ENCODE peak calls at places on chromosomes 4 and X, in four cellular contexts. G is astrocyte, P is NB4, H is skeletal muscle cell. T is an unnamed sample.

GRCh38 chrX:413322-414201 is 26.9 kb upstream of the PPP2R3B start:
- DNase-seq in G (peak), H (peak), P (no peak), T (no peak)

GRCh38 chr4:142565771-142566170 is 280.3 kb downstream of the INPP4B start:
- DNase-seq in G (no peak), H (no peak), P (no peak), T (no peak)

GRCh38 chrX:12722314-12722713 is 68.9 kb upstream of the PRPS2 start:
- DNase-seq in P (no peak), G (no peak), H (no peak), T (no peak)

GRCh38 chrX:120560405-120560841 is 339 bp downstream of the CUL4B start:
- DNase-seq in P (peak), H (no peak), G (peak), T (no peak)

GRCh38 chr4:65669008-65669971 is 999 bp downstream of the EPHA5 start:
- DNase-seq in P (no peak), G (peak), H (peak), T (no peak)

GRCh38 chr4:41409095-41409494 is 128.9 kb upstream of the LIMCH1 start:
- DNase-seq in H (no peak), G (no peak), P (no peak), T (no peak)

GRCh38 chrX:43655961-43656494 is at the start of gene MAOA:
- DNase-seq in G (no peak), P (no peak), H (no peak), T (no peak)

GRCh38 chr4:52076731-52077130 is 25.6 kb downstream of the SPATA18 start:
- DNase-seq in P (no peak), G (no peak), H (no peak), T (peak)

GRCh38 chr4:74370912-74371311 is 6.0 kb downstream of the EREG start:
- DNase-seq in H (peak), P (peak), G (peak), T (no peak)

DNA sequence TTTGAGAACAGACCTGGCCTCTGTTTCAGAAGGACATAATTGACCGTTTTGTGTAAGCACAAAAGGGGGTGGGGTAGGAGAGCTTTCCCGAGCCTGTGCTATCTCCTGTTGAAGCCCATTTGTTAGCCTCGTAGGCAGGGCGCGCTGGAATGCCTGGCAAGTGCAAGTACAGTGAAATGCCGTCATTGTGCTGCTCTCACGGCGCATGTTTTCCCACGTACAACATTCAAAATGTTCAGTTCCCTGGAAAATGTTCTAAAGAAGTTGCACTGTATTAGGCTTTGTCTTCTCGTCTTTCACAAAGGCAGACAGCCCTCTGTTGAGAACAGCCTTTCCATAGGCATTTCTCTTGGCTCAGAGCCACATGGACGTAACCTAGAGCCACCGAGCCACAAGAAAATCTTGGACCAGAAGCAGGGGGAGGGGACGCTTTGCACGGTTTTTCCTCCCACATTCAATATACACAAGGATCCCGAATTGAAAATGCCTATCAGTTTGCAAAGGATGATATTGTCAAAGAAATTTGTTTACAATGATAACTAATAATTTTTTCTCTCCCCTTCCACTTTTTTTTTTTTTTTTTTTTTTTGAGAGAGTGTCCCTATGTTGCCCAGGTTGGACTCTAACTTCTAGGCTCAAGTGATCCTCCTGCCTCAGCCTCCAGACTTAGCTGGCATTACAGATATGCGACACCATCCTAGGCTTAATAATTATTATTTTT is 54.6 kb upstream of the RAPGEF2 start:
- DNase-seq in H (peak), G (peak), P (no peak), T (no peak)
- H3K4me3 ChIP-seq in H (peak), G (peak), P (no peak), T (no peak)

DNA sequence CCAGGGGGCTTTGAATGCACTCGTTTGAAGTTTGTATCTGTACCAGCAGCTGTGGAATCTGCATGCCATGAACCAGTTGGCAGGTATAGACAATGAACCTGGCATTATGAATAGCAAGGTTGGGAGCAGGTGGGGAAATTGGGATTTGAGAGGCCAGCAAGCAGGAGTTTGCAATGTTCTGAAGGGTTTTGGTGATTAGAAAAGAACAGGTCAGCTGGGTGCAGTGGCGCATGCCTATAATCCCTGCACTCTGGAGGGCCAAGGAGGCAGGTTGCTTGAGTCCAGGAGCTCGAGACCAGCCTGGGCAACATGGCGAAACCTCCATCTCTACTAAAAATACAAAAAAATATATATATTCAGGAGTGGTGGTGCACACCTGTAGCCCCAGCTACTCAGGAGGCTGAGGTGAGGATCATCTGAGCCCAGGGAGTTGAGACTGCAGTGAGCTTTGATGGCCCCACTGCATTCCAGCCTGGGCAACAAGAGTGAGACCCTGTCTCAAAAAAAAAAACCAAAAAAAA is 64.0 kb downstream of the TSC22D3 start:
- DNase-seq in H (no peak), G (no peak), P (no peak), T (no peak)
- H3K4me3 ChIP-seq in H (no peak), G (no peak), P (peak), T (no peak)

DNA sequence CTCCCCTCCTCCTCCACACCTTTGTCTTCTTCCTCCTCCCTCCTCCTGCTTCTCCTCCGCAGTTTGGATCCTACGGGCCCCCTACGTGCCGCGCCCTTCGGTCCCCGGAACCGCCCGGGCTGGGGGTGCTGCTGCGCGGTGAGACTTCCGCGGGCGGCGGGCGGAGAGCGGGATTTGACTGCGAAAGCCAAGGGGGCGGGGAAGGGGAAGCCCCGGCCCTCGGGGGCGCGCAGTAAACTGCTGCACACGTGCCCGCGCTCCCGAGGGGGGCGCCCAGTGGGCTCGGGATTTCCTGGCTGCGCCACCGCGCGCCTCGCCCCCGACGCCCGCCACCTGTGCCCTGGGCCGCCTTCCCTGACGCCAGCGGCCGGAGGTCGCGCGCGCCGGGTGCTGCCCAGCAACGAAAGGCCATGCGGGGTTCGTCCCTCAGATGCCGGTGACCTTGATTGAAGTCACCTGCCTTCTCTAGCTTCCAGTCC is 3.3 kb upstream of the NKX3-2 start:
- DNase-seq in P (peak), H (no peak), G (no peak), T (no peak)
- H3K4me3 ChIP-seq in P (peak), H (peak), G (peak), T (peak)

DNA sequence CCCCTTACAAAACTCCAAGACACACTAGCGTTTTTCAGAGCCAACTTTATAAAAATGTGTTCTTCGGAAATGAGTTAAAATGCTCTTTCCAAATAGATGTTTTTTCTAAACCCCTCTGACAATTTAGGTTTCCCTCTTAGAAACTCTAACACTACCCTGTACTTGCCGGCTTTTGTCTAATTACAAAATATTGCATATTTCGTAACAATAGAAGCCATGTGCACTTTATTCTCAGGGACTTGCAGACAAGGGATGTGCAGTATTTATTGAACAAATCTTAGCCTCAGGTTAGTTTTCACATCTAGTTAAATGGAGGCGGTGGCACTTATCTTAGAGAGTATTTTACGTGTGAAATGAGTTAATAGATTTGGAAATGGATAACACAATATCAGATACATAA is 547 bp upstream of the PABPC4L start:
- DNase-seq in P (no peak), G (no peak), H (no peak), T (no peak)
- H3K4me3 ChIP-seq in P (no peak), G (peak), H (peak), T (no peak)

GRCh38 chr4:23891064-23891421 is 1.2 kb upstream of the PPARGC1A start:
- DNase-seq in H (no peak), G (no peak), P (no peak), T (no peak)
- H3K4me3 ChIP-seq in H (no peak), G (no peak), P (no peak), T (no peak)

GRCh38 chr4:60042231-60042652 is 1157.9 kb upstream of the ADGRL3 start:
- DNase-seq in H (no peak), P (no peak), G (no peak), T (no peak)

GRCh38 chr4:60039908-60040307 is 1160.2 kb upstream of the ADGRL3 start:
- DNase-seq in H (no peak), P (no peak), G (no peak), T (no peak)

GRCh38 chr4:60042941-60043340 is 1157.2 kb upstream of the ADGRL3 start:
- DNase-seq in G (no peak), H (no peak), P (no peak), T (no peak)
- H3K4me3 ChIP-seq in G (no peak), H (no peak), P (no peak), T (no peak)

DNA sequence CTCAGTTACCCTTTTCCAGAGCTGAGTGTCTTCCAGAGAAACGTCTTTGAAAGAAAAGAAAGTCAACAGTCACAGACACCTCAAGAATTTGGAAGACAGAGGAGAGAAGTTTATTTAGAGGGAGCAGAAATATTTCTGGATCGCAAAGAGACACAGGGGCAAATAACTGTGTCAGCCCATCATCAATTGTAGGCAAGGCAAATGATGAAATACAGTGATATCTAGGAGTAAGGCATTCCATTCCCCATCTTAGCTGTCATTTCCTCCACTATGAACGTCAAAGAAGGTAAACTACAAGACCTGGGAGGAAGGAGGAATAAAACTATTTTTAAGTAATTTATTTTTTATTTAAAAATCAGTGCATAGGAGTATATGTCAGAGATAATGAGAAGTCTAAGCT is 2.0 kb downstream of the NOX1 start:
- DNase-seq in P (no peak), H (no peak), G (peak), T (no peak)
- H3K4me3 ChIP-seq in P (no peak), H (no peak), G (no peak), T (no peak)

GRCh38 chr4:151228196-151229119 is 48.5 kb upstream of the PRSS48 start:
- DNase-seq in P (no peak), G (peak), H (peak), T (no peak)
- H3K4me3 ChIP-seq in P (no peak), G (no peak), H (peak), T (no peak)

DNA sequence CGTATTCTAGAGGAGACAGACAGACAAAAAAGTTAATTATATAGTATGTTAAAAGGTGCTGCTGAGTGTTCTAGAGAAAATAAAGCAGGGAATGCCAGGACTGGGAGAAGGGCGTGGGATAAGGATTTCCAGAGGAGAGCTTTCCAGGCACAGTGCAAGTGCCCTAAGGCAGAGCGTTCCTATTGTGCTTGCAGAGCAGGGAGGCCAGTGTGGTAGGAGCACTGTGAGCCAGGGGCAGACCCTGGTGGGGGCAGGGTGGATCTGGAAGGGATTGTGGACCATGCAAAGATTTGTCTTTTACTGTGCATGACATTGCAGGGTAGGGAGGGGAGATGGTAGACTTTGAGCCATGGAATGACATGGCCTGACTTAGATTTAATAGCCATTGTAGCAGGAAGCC is 25.8 kb downstream of the EXOC1 start:
- DNase-seq in G (no peak), P (no peak), H (no peak), T (no peak)
- H3K4me3 ChIP-seq in G (no peak), P (no peak), H (no peak), T (no peak)

GRCh38 chr4:109728385-109728784 is 1.5 kb downstream of the PLA2G12A start:
- DNase-seq in G (no peak), H (no peak), P (no peak), T (no peak)

GRCh38 chr4:109721033-109721432 is 8.8 kb downstream of the PLA2G12A start:
- DNase-seq in G (peak), H (no peak), P (no peak), T (no peak)

GRCh38 chr4:109719604-109720003 is 10.3 kb downstream of the PLA2G12A start:
- DNase-seq in G (no peak), H (no peak), P (no peak), T (no peak)

GRCh38 chr4:109722357-109722756 is 7.5 kb downstream of the PLA2G12A start:
- DNase-seq in H (no peak), P (no peak), G (no peak), T (no peak)

DNA sequence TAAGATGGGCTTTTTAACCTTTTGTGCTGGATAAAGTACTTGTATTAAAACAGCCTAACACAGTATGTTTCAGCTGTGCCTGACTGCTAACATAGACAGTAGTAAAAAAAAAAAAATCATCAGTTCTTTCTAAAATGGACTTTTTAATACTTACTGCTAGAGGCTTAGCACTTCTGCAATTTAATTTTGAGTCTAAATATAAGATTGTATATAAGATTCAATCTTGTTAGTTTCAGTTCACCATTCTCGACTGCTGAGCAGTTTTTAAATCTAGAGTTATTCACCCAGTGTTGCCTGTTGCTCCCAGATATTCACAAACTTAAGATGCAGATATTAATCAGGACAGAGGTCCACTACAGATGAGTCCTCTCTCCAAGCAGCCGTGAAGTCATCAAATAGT is 6.8 kb downstream of the PLA2G12A start:
- DNase-seq in H (no peak), G (no peak), P (no peak), T (no peak)
- H3K4me3 ChIP-seq in H (no peak), G (no peak), P (no peak), T (no peak)

T was measured in iPS DF 6.9.